ENCODE peak calls at places on chromosomes 16 and 17, in six cellular contexts. One of them, this sample, is unnamed.

GRCh38 chr16:72210571-72210970 is 38.6 kb upstream of the PMFBP1 start:
- DNase-seq in H9: no peak
- DNase-seq in AG10803: no peak
- DNase-seq in endodermal cell: no peak
- DNase-seq in GM13977: no peak
- DNase-seq in IMR-90: no peak
- DNase-seq in this sample: no peak

GRCh38 chr17:15744091-15744676 is 12.1 kb downstream of the TBC1D26 start:
- DNase-seq in H9: no peak
- DNase-seq in AG10803: no peak
- DNase-seq in endodermal cell: no peak
- DNase-seq in GM13977: peak
- DNase-seq in IMR-90: no peak
- DNase-seq in this sample: peak

GRCh38 chr16:8620535-8620934 is 963 bp upstream of the METTL22 start:
- DNase-seq in H9: no peak
- DNase-seq in AG10803: no peak
- DNase-seq in endodermal cell: no peak
- DNase-seq in GM13977: no peak
- DNase-seq in IMR-90: peak
- DNase-seq in this sample: no peak

GRCh38 chr16:78128920-78129319 is 29.5 kb downstream of the WWOX start:
- DNase-seq in H9: no peak
- DNase-seq in AG10803: no peak
- DNase-seq in endodermal cell: no peak
- DNase-seq in GM13977: no peak
- DNase-seq in IMR-90: no peak
- DNase-seq in this sample: no peak

GRCh38 chr16:72769876-72770275 is 278.1 kb downstream of the ZFHX3 start:
- DNase-seq in H9: no peak
- DNase-seq in AG10803: no peak
- DNase-seq in endodermal cell: no peak
- DNase-seq in GM13977: no peak
- DNase-seq in IMR-90: no peak
- DNase-seq in this sample: no peak

GRCh38 chr16:49697631-49698030 is 158.3 kb downstream of the ZNF423 start:
- DNase-seq in H9: no peak
- DNase-seq in AG10803: no peak
- DNase-seq in endodermal cell: peak
- DNase-seq in GM13977: no peak
- DNase-seq in IMR-90: no peak
- DNase-seq in this sample: no peak

GRCh38 chr17:51298508-51299371 is 38.4 kb downstream of the UTP18 start:
- DNase-seq in H9: peak
- DNase-seq in AG10803: peak
- DNase-seq in endodermal cell: peak
- DNase-seq in GM13977: peak
- DNase-seq in IMR-90: peak
- DNase-seq in this sample: peak

GRCh38 chr16:84478172-84478948 is 26.1 kb downstream of the MEAK7 start:
- DNase-seq in H9: no peak
- DNase-seq in AG10803: peak
- DNase-seq in endodermal cell: no peak
- DNase-seq in GM13977: no peak
- DNase-seq in IMR-90: peak
- DNase-seq in this sample: no peak

GRCh38 chr16:85697441-85697840 is 8.7 kb upstream of the GINS2 start:
- DNase-seq in H9: no peak
- DNase-seq in AG10803: no peak
- DNase-seq in endodermal cell: no peak
- DNase-seq in GM13977: no peak
- DNase-seq in IMR-90: no peak
- DNase-seq in this sample: no peak

GRCh38 chr17:21095735-21096134 is 31.0 kb upstream of the DHRS7B start:
- DNase-seq in H9: no peak
- DNase-seq in AG10803: no peak
- DNase-seq in endodermal cell: peak
- DNase-seq in GM13977: no peak
- DNase-seq in IMR-90: no peak
- DNase-seq in this sample: no peak

GRCh38 chr16:65024649-65025243 is 97.1 kb downstream of the CDH11 start:
- DNase-seq in H9: no peak
- DNase-seq in AG10803: peak
- DNase-seq in endodermal cell: no peak
- DNase-seq in GM13977: no peak
- DNase-seq in IMR-90: peak
- DNase-seq in this sample: no peak

GRCh38 chr17:16975266-16975651 is 3.3 kb upstream of the TNFRSF13B start:
- DNase-seq in H9: no peak
- DNase-seq in AG10803: no peak
- DNase-seq in endodermal cell: peak
- DNase-seq in GM13977: no peak
- DNase-seq in IMR-90: no peak
- DNase-seq in this sample: no peak

GRCh38 chr17:75152971-75153853 is 1.1 kb downstream of the JPT1 start:
- DNase-seq in H9: peak
- DNase-seq in AG10803: no peak
- DNase-seq in endodermal cell: peak
- DNase-seq in GM13977: peak
- DNase-seq in IMR-90: peak
- DNase-seq in this sample: peak

GRCh38 chr17:53499277-53499676 is 323.4 kb upstream of the KIF2B start:
- DNase-seq in H9: no peak
- DNase-seq in AG10803: no peak
- DNase-seq in endodermal cell: no peak
- DNase-seq in GM13977: no peak
- DNase-seq in IMR-90: no peak
- DNase-seq in this sample: no peak

GRCh38 chr17:75159196-75160031 is 5.1 kb upstream of the JPT1 start:
- DNase-seq in H9: no peak
- DNase-seq in AG10803: no peak
- DNase-seq in endodermal cell: no peak
- DNase-seq in GM13977: no peak
- DNase-seq in IMR-90: peak
- DNase-seq in this sample: no peak

GRCh38 chr16:88818610-88818874 is 6.8 kb upstream of the APRT start:
- DNase-seq in H9: no peak
- DNase-seq in AG10803: no peak
- DNase-seq in endodermal cell: no peak
- DNase-seq in GM13977: no peak
- DNase-seq in IMR-90: no peak
- DNase-seq in this sample: no peak

GRCh38 chr16:46789499-46790414 is 41.2 kb downstream of the C16orf87 start:
- DNase-seq in H9: peak
- DNase-seq in AG10803: peak
- DNase-seq in endodermal cell: peak
- DNase-seq in GM13977: peak
- DNase-seq in IMR-90: peak
- DNase-seq in this sample: peak

GRCh38 chr17:73813201-73813600 is 169.0 kb upstream of the SDK2 start:
- DNase-seq in H9: no peak
- DNase-seq in AG10803: no peak
- DNase-seq in endodermal cell: no peak
- DNase-seq in GM13977: no peak
- DNase-seq in IMR-90: no peak
- DNase-seq in this sample: no peak

GRCh38 chr16:88764913-88765349 is 20.1 kb downstream of the PIEZO1 start:
- DNase-seq in H9: no peak
- DNase-seq in AG10803: no peak
- DNase-seq in endodermal cell: peak
- DNase-seq in GM13977: no peak
- DNase-seq in IMR-90: peak
- DNase-seq in this sample: peak

GRCh38 chr16:27894441-27894840 is 169.1 kb downstream of the GSG1L start:
- DNase-seq in H9: no peak
- DNase-seq in AG10803: no peak
- DNase-seq in endodermal cell: no peak
- DNase-seq in GM13977: no peak
- DNase-seq in IMR-90: no peak
- DNase-seq in this sample: no peak

DNA sequence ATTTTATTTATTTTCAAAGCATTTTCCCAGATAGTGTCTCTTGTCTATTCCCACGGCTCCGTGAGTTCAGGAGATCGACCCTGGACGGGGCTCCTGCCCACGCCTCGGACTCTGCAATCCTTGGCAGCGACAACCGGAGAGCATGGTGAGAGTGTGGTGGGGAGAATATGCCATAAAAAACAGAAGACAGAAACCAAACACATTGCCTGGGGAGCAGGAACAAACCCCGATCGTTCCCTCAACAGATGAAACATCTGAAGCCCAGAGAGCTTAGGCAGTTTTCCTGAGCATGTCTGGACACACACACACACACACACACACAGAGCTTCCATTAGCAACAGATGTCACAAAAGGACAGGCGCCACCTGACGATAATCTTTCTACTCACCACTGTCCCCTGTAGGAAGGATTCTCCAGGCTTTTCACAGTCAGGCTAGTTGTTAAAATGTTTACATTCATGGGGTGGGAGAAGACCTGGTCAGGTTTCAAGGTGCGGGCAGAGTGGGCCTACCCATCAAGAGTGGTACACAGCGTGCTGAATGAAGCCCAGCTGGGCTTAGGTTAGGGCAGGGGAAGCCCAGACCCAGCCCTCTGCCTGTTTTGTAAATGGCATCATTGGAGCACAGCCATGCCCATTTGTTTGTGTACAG is 230.4 kb upstream of the TNRC6C start:
- DNase-seq in H9: peak
- DNase-seq in AG10803: peak
- DNase-seq in endodermal cell: peak
- DNase-seq in GM13977: no peak
- DNase-seq in IMR-90: no peak
- DNase-seq in this sample: no peak
- TF ChIP-seq CTCF in H9: peak
- TF ChIP-seq CTCF in AG10803: peak
- TF ChIP-seq CTCF in endodermal cell: peak
- TF ChIP-seq CTCF in GM13977: no peak
- TF ChIP-seq CTCF in IMR-90: no peak
- TF ChIP-seq CTCF in this sample: no peak

DNA sequence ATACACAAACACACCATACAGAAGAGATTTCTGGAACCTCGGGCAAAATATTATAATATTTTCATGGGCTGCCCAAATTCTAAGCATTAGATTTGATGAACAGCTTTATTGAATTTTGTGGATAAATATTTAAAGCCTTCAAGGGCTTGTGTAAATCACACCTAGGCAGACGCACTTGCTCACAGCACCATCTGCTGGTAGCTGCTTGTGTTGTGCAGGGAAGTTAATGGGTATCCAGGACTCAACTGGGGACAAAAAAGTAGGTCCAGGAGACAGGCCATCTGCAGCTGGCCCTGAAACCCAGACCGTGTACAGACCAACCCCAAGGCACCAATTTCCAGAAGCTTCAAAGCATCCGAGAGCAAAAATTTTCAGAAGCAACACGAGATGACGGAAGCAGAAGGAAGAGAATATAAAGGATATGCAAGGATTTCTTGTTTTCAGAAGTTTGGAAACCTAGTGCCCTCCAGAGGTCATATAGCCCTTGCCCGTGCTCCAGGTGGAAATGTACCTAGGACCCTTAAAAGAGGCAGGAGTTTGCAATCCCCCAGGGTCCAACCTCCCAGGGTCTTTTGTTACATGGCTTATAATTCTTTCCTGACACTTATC is 140.0 kb downstream of the CHD9NB start:
- DNase-seq in H9: peak
- DNase-seq in AG10803: peak
- DNase-seq in endodermal cell: peak
- DNase-seq in GM13977: peak
- DNase-seq in IMR-90: peak
- DNase-seq in this sample: peak
- TF ChIP-seq CTCF in H9: peak
- TF ChIP-seq CTCF in AG10803: peak
- TF ChIP-seq CTCF in endodermal cell: peak
- TF ChIP-seq CTCF in GM13977: peak
- TF ChIP-seq CTCF in IMR-90: peak
- TF ChIP-seq CTCF in this sample: peak

GRCh38 chr17:281365-281999 is 71.1 kb downstream of the RPH3AL start:
- DNase-seq in H9: no peak
- DNase-seq in AG10803: no peak
- DNase-seq in endodermal cell: no peak
- DNase-seq in GM13977: no peak
- DNase-seq in IMR-90: no peak
- DNase-seq in this sample: no peak

GRCh38 chr17:280901-281300 is 71.7 kb downstream of the RPH3AL start:
- DNase-seq in H9: no peak
- DNase-seq in AG10803: no peak
- DNase-seq in endodermal cell: no peak
- DNase-seq in GM13977: no peak
- DNase-seq in IMR-90: no peak
- DNase-seq in this sample: no peak

GRCh38 chr17:279776-280175 is 72.8 kb downstream of the RPH3AL start:
- DNase-seq in H9: no peak
- DNase-seq in AG10803: no peak
- DNase-seq in endodermal cell: no peak
- DNase-seq in GM13977: no peak
- DNase-seq in IMR-90: no peak
- DNase-seq in this sample: no peak

GRCh38 chr17:279356-279755 is 73.3 kb downstream of the RPH3AL start:
- DNase-seq in H9: no peak
- DNase-seq in AG10803: no peak
- DNase-seq in endodermal cell: no peak
- DNase-seq in GM13977: no peak
- DNase-seq in IMR-90: no peak
- DNase-seq in this sample: no peak

GRCh38 chr17:280216-280615 is 72.4 kb downstream of the RPH3AL start:
- DNase-seq in H9: no peak
- DNase-seq in AG10803: no peak
- DNase-seq in endodermal cell: no peak
- DNase-seq in GM13977: no peak
- DNase-seq in IMR-90: no peak
- DNase-seq in this sample: no peak
- TF ChIP-seq CTCF in H9: no peak
- TF ChIP-seq CTCF in AG10803: no peak
- TF ChIP-seq CTCF in endodermal cell: no peak
- TF ChIP-seq CTCF in GM13977: no peak
- TF ChIP-seq CTCF in IMR-90: no peak
- TF ChIP-seq CTCF in this sample: no peak

DNA sequence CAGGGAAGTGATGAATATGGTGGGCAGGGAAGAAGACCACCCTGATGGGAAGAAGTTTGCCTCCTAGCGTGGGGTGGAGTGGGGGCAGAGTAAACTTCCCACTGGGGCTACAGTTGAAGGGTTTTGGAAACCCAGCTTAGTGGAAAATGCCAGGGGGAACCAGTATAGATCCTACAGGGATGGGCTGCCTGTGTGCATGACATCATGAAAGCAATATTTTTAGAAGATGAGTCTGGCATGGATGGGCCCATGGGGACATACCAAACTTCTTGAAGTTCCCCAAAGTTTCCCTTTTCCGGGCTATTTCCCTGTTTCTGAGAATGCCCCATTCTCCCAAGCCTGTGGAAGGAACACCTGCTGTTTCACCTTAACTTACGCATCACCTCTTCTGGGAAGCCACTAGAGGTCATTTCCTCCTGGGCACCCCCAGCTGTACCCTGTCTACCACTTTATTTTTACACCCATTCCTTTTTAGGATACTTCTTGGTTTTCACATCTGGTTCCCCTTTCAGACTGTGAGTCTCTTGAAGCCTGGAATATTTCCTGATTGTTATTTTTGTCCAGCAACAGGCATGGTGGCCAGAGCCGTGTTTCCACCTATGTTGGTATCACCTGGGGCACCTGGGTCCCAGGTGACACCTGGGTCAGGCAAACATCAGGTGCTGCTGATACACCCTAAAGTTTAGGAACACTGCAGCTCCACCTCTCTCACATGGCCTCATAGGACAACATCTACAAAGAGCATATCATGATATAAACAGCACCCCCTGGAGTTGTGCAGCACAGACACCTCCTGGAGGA is 9.8 kb downstream of the SOCS3 start:
- DNase-seq in H9: no peak
- DNase-seq in AG10803: no peak
- DNase-seq in endodermal cell: no peak
- DNase-seq in GM13977: no peak
- DNase-seq in IMR-90: no peak
- DNase-seq in this sample: no peak
- TF ChIP-seq CTCF in H9: peak
- TF ChIP-seq CTCF in AG10803: no peak
- TF ChIP-seq CTCF in endodermal cell: peak
- TF ChIP-seq CTCF in GM13977: no peak
- TF ChIP-seq CTCF in IMR-90: no peak
- TF ChIP-seq CTCF in this sample: no peak